ENCODE peak calls at places on chromosomes 5 and 9, in five cellular contexts. One of them, this sample, is unnamed.

GRCh38 chr5:80069918-80070318 is 34.8 kb downstream of the THBS4 start:
- DNase-seq in body of pancreas: no peak
- DNase-seq in mesenchymal stem cell: no peak
- DNase-seq in effector memory CD4-positive, alpha-beta T cell: no peak
- DNase-seq in CD8-positive, alpha-beta T cell: no peak
- DNase-seq in this sample: no peak

GRCh38 chr5:68554566-68555279 is 339.2 kb downstream of the PIK3R1 start:
- DNase-seq in body of pancreas: peak
- DNase-seq in mesenchymal stem cell: peak
- DNase-seq in effector memory CD4-positive, alpha-beta T cell: no peak
- DNase-seq in CD8-positive, alpha-beta T cell: no peak
- DNase-seq in this sample: peak

GRCh38 chr9:108972186-108972585 is 38.0 kb downstream of the ABITRAM start:
- DNase-seq in body of pancreas: no peak
- DNase-seq in mesenchymal stem cell: no peak
- DNase-seq in effector memory CD4-positive, alpha-beta T cell: no peak
- DNase-seq in CD8-positive, alpha-beta T cell: no peak
- DNase-seq in this sample: no peak

GRCh38 chr5:4576161-4576748 is 563.9 kb upstream of the ADAMTS16 start:
- DNase-seq in body of pancreas: no peak
- DNase-seq in mesenchymal stem cell: no peak
- DNase-seq in effector memory CD4-positive, alpha-beta T cell: no peak
- DNase-seq in CD8-positive, alpha-beta T cell: no peak
- DNase-seq in this sample: no peak

GRCh38 chr9:134930404-134930803 is 12.7 kb upstream of the FCN1 start:
- DNase-seq in body of pancreas: no peak
- DNase-seq in mesenchymal stem cell: no peak
- DNase-seq in effector memory CD4-positive, alpha-beta T cell: no peak
- DNase-seq in CD8-positive, alpha-beta T cell: no peak
- DNase-seq in this sample: no peak

GRCh38 chr5:96432245-96433065 is 593 bp downstream of the PCSK1 start:
- DNase-seq in body of pancreas: peak
- DNase-seq in mesenchymal stem cell: no peak
- DNase-seq in effector memory CD4-positive, alpha-beta T cell: no peak
- DNase-seq in CD8-positive, alpha-beta T cell: no peak
- DNase-seq in this sample: peak

GRCh38 chr9:126146254-126147145 is 180.1 kb upstream of the MVB12B start:
- DNase-seq in body of pancreas: no peak
- DNase-seq in mesenchymal stem cell: no peak
- DNase-seq in effector memory CD4-positive, alpha-beta T cell: no peak
- DNase-seq in CD8-positive, alpha-beta T cell: no peak
- DNase-seq in this sample: peak

GRCh38 chr9:32783168-32783891 is at the start of gene TMEM215:
- DNase-seq in body of pancreas: no peak
- DNase-seq in mesenchymal stem cell: no peak
- DNase-seq in effector memory CD4-positive, alpha-beta T cell: no peak
- DNase-seq in CD8-positive, alpha-beta T cell: no peak
- DNase-seq in this sample: peak

GRCh38 chr9:136757751-136758140 is 297 bp downstream of the LCN8 start:
- DNase-seq in body of pancreas: no peak
- DNase-seq in mesenchymal stem cell: no peak
- DNase-seq in effector memory CD4-positive, alpha-beta T cell: no peak
- DNase-seq in CD8-positive, alpha-beta T cell: no peak
- DNase-seq in this sample: no peak

GRCh38 chr9:120337131-120337530 is 242.8 kb downstream of the CDK5RAP2 start:
- DNase-seq in body of pancreas: no peak
- DNase-seq in mesenchymal stem cell: no peak
- DNase-seq in effector memory CD4-positive, alpha-beta T cell: no peak
- DNase-seq in CD8-positive, alpha-beta T cell: no peak
- DNase-seq in this sample: no peak

GRCh38 chr5:146088098-146088497 is 17.3 kb downstream of the PLAC8L1 start:
- DNase-seq in body of pancreas: no peak
- DNase-seq in mesenchymal stem cell: no peak
- DNase-seq in effector memory CD4-positive, alpha-beta T cell: no peak
- DNase-seq in CD8-positive, alpha-beta T cell: no peak
- DNase-seq in this sample: no peak

GRCh38 chr5:19319252-19319651 is 668.7 kb downstream of the CDH18 start:
- DNase-seq in body of pancreas: no peak
- DNase-seq in mesenchymal stem cell: no peak
- DNase-seq in effector memory CD4-positive, alpha-beta T cell: no peak
- DNase-seq in CD8-positive, alpha-beta T cell: no peak
- DNase-seq in this sample: no peak

GRCh38 chr5:32241034-32241783 is 67.1 kb upstream of the GOLPH3 start:
- DNase-seq in body of pancreas: no peak
- DNase-seq in mesenchymal stem cell: no peak
- DNase-seq in effector memory CD4-positive, alpha-beta T cell: no peak
- DNase-seq in CD8-positive, alpha-beta T cell: peak
- DNase-seq in this sample: no peak

GRCh38 chr9:137538058-137538457 is 12.1 kb downstream of the PNPLA7 start:
- DNase-seq in body of pancreas: no peak
- DNase-seq in mesenchymal stem cell: no peak
- DNase-seq in effector memory CD4-positive, alpha-beta T cell: no peak
- DNase-seq in CD8-positive, alpha-beta T cell: no peak
- DNase-seq in this sample: no peak

GRCh38 chr9:86557918-86558317 is 203.7 kb upstream of the TUT7 start:
- DNase-seq in body of pancreas: no peak
- DNase-seq in mesenchymal stem cell: no peak
- DNase-seq in effector memory CD4-positive, alpha-beta T cell: no peak
- DNase-seq in CD8-positive, alpha-beta T cell: no peak
- DNase-seq in this sample: no peak

GRCh38 chr5:5752844-5753243 is 330.4 kb downstream of the ICE1 start:
- DNase-seq in body of pancreas: no peak
- DNase-seq in mesenchymal stem cell: no peak
- DNase-seq in effector memory CD4-positive, alpha-beta T cell: no peak
- DNase-seq in CD8-positive, alpha-beta T cell: no peak
- DNase-seq in this sample: no peak

GRCh38 chr5:133807348-133807747 is 161.1 kb downstream of the C5orf15 start:
- DNase-seq in body of pancreas: no peak
- DNase-seq in mesenchymal stem cell: no peak
- DNase-seq in effector memory CD4-positive, alpha-beta T cell: no peak
- DNase-seq in CD8-positive, alpha-beta T cell: no peak
- DNase-seq in this sample: peak

GRCh38 chr5:146765089-146765832 is 113.3 kb downstream of the PPP2R2B start:
- DNase-seq in body of pancreas: no peak
- DNase-seq in mesenchymal stem cell: no peak
- DNase-seq in effector memory CD4-positive, alpha-beta T cell: no peak
- DNase-seq in CD8-positive, alpha-beta T cell: peak
- DNase-seq in this sample: no peak

GRCh38 chr5:96483878-96484277 is 50.8 kb upstream of the PCSK1 start:
- DNase-seq in body of pancreas: no peak
- DNase-seq in mesenchymal stem cell: peak
- DNase-seq in effector memory CD4-positive, alpha-beta T cell: no peak
- DNase-seq in CD8-positive, alpha-beta T cell: no peak
- DNase-seq in this sample: peak

GRCh38 chr5:159533197-159533596 is 202.9 kb upstream of the IL12B start:
- DNase-seq in body of pancreas: no peak
- DNase-seq in mesenchymal stem cell: peak
- DNase-seq in effector memory CD4-positive, alpha-beta T cell: no peak
- DNase-seq in CD8-positive, alpha-beta T cell: no peak
- DNase-seq in this sample: peak

GRCh38 chr5:151569132-151570046 is 21.7 kb downstream of the FAT2 start:
- DNase-seq in body of pancreas: no peak
- DNase-seq in mesenchymal stem cell: no peak
- DNase-seq in effector memory CD4-positive, alpha-beta T cell: no peak
- DNase-seq in CD8-positive, alpha-beta T cell: no peak
- DNase-seq in this sample: no peak

GRCh38 chr5:177232761-177233160 is 70.8 kb downstream of the RAB24 start:
- DNase-seq in body of pancreas: no peak
- DNase-seq in mesenchymal stem cell: peak
- DNase-seq in effector memory CD4-positive, alpha-beta T cell: no peak
- DNase-seq in CD8-positive, alpha-beta T cell: no peak
- DNase-seq in this sample: peak

GRCh38 chr9:26530841-26531240 is 361.8 kb downstream of the CAAP1 start:
- DNase-seq in body of pancreas: no peak
- DNase-seq in mesenchymal stem cell: no peak
- DNase-seq in effector memory CD4-positive, alpha-beta T cell: no peak
- DNase-seq in CD8-positive, alpha-beta T cell: no peak
- DNase-seq in this sample: no peak

GRCh38 chr5:126525630-126526245 is 69.3 kb downstream of the ALDH7A1 start:
- DNase-seq in body of pancreas: peak
- DNase-seq in mesenchymal stem cell: no peak
- DNase-seq in effector memory CD4-positive, alpha-beta T cell: no peak
- DNase-seq in CD8-positive, alpha-beta T cell: no peak
- DNase-seq in this sample: peak
- H3K4me3 ChIP-seq in body of pancreas: no peak
- H3K4me3 ChIP-seq in mesenchymal stem cell: no peak
- H3K4me3 ChIP-seq in effector memory CD4-positive, alpha-beta T cell: no peak
- H3K4me3 ChIP-seq in CD8-positive, alpha-beta T cell: no peak
- H3K4me3 ChIP-seq in this sample: no peak

DNA sequence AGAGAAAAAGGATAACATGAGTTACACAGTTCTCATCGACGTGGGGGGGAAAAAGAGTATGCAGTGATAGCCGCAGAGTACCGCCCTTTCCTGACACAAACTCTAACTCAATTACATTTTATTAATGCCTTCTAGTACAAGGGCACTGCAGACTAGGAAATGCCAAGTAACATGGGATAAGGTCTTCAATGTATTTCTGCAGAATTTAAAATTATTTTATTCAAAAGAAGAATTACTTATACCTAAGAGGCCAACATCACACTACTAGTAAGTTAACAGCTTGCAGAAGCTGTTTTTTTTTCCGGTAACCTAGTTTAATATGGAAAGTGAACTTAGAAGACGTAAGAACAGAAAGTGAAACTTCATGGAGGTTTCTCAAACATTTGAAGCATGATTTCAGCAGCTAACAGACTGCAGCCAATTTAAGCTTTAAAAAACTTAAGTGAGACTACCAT is 3.9 kb downstream of the SETX start:
- DNase-seq in body of pancreas: no peak
- DNase-seq in mesenchymal stem cell: peak
- DNase-seq in effector memory CD4-positive, alpha-beta T cell: no peak
- DNase-seq in CD8-positive, alpha-beta T cell: peak
- DNase-seq in this sample: no peak
- H3K4me3 ChIP-seq in body of pancreas: no peak
- H3K4me3 ChIP-seq in mesenchymal stem cell: peak
- H3K4me3 ChIP-seq in effector memory CD4-positive, alpha-beta T cell: peak
- H3K4me3 ChIP-seq in CD8-positive, alpha-beta T cell: peak
- H3K4me3 ChIP-seq in this sample: no peak

DNA sequence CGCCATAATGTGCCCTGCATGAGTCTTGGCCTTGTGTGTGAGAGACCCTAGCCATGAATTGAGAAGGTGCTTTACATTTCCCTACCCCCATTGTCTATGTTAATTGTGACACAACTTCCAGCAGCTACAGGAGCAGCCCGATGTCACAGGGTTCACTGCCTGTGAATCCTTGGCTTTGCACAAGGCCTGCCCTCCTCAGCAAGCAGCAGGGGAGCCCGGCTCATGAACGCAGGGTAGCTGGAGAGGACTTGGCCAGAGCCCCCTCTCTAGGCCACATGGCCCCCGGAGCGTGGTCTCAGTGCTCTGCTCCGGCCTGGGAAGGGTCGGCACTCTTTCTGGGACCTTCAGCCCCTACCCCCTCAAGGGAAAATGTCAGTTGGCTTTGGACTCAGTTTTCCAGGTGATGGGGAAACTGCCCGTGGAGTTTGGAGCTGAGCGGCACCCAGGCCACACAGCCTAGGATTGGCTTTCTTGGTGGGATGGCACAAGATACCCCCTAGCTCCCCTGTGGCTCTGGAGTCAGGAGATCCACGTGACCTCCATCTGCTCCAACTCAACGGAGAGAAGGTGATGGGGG is 160.8 kb downstream of the DAB2IP start:
- DNase-seq in body of pancreas: no peak
- DNase-seq in mesenchymal stem cell: no peak
- DNase-seq in effector memory CD4-positive, alpha-beta T cell: no peak
- DNase-seq in CD8-positive, alpha-beta T cell: no peak
- DNase-seq in this sample: no peak
- H3K4me3 ChIP-seq in body of pancreas: no peak
- H3K4me3 ChIP-seq in mesenchymal stem cell: no peak
- H3K4me3 ChIP-seq in effector memory CD4-positive, alpha-beta T cell: no peak
- H3K4me3 ChIP-seq in CD8-positive, alpha-beta T cell: no peak
- H3K4me3 ChIP-seq in this sample: no peak

DNA sequence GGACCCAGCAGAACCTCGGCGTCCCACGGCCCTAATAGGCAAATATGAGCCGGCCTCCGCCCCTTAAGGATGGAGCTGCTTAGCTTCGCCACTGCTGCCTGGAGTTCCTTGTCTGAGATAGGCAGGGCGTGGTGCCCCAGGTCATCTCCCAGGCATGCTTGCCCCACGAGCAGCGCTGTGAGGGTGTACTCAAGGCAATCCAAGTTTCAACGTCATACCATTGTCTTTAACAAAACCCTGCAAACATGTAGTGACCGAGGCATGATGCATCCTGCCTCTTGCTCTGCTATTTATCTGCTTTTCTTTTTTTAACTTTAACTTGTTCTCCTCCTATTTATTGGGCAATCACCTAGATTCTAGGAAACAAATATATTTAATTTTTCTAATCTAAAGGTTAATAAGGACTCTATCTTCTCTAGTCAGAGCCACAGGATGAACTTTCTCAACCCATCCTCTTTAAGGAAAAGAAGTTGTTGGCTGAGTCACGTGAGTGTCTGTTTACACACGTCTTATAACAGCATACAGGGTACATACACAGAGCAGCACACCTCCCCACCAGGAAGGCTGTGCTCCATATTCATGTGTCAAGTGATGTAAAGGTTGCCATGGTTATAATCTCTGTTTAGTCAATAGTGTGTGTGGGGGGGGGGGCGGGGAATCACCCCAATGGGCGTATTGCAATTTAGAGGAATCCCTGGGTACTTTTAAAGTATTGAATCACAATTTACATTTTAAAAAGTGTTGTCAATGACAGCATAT is 27.3 kb upstream of the ZSWIM6 start:
- DNase-seq in body of pancreas: peak
- DNase-seq in mesenchymal stem cell: peak
- DNase-seq in effector memory CD4-positive, alpha-beta T cell: no peak
- DNase-seq in CD8-positive, alpha-beta T cell: no peak
- DNase-seq in this sample: peak
- H3K4me3 ChIP-seq in body of pancreas: no peak
- H3K4me3 ChIP-seq in mesenchymal stem cell: peak
- H3K4me3 ChIP-seq in effector memory CD4-positive, alpha-beta T cell: no peak
- H3K4me3 ChIP-seq in CD8-positive, alpha-beta T cell: no peak
- H3K4me3 ChIP-seq in this sample: no peak

GRCh38 chr5:141560725-141561483 is 57.9 kb downstream of the DIAPH1 start:
- DNase-seq in body of pancreas: peak
- DNase-seq in mesenchymal stem cell: peak
- DNase-seq in effector memory CD4-positive, alpha-beta T cell: no peak
- DNase-seq in CD8-positive, alpha-beta T cell: no peak
- DNase-seq in this sample: peak
- H3K4me3 ChIP-seq in body of pancreas: no peak
- H3K4me3 ChIP-seq in mesenchymal stem cell: peak
- H3K4me3 ChIP-seq in effector memory CD4-positive, alpha-beta T cell: no peak
- H3K4me3 ChIP-seq in CD8-positive, alpha-beta T cell: no peak
- H3K4me3 ChIP-seq in this sample: no peak

GRCh38 chr9:74078647-74079046 is 418.5 kb upstream of the RORB start:
- DNase-seq in body of pancreas: no peak
- DNase-seq in mesenchymal stem cell: peak
- DNase-seq in effector memory CD4-positive, alpha-beta T cell: no peak
- DNase-seq in CD8-positive, alpha-beta T cell: no peak
- DNase-seq in this sample: peak

GRCh38 chr9:74083681-74084433 is 413.3 kb upstream of the RORB start:
- DNase-seq in body of pancreas: no peak
- DNase-seq in mesenchymal stem cell: no peak
- DNase-seq in effector memory CD4-positive, alpha-beta T cell: no peak
- DNase-seq in CD8-positive, alpha-beta T cell: no peak
- DNase-seq in this sample: peak
- H3K4me3 ChIP-seq in body of pancreas: no peak
- H3K4me3 ChIP-seq in mesenchymal stem cell: no peak
- H3K4me3 ChIP-seq in effector memory CD4-positive, alpha-beta T cell: no peak
- H3K4me3 ChIP-seq in CD8-positive, alpha-beta T cell: no peak
- H3K4me3 ChIP-seq in this sample: no peak

This sample was measured in mesendoderm.